ENCODE peak calls at places on chromosomes 4 and X, in four cellular contexts. One of them, this sample, is unnamed.

GRCh38 chr4:3352505-3352904 is 59.7 kb downstream of the RGS12 start:
- DNase-seq in thoracic aorta: no peak
- DNase-seq in BE2C: no peak
- DNase-seq in CD8-positive, alpha-beta T cell: no peak
- DNase-seq in this sample: no peak

GRCh38 chrX:10619311-10620015 is 922 bp downstream of the MID1 start:
- DNase-seq in thoracic aorta: no peak
- DNase-seq in CD8-positive, alpha-beta T cell: no peak
- DNase-seq in BE2C: no peak
- DNase-seq in this sample: no peak

GRCh38 chr4:127525585-127525984 is 107.2 kb upstream of the INTU start:
- DNase-seq in BE2C: no peak
- DNase-seq in CD8-positive, alpha-beta T cell: no peak
- DNase-seq in thoracic aorta: no peak
- DNase-seq in this sample: no peak

GRCh38 chr4:92270908-92271307 is 32.9 kb upstream of the GRID2 start:
- DNase-seq in CD8-positive, alpha-beta T cell: no peak
- DNase-seq in BE2C: no peak
- DNase-seq in thoracic aorta: no peak
- DNase-seq in this sample: no peak

GRCh38 chrX:460116-460515 is 73.4 kb upstream of the PPP2R3B start:
- DNase-seq in BE2C: no peak
- DNase-seq in CD8-positive, alpha-beta T cell: no peak
- DNase-seq in thoracic aorta: no peak
- DNase-seq in this sample: no peak

GRCh38 chr4:87032884-87033533 is 98.2 kb downstream of the AFF1 start:
- DNase-seq in thoracic aorta: no peak
- DNase-seq in BE2C: no peak
- DNase-seq in CD8-positive, alpha-beta T cell: no peak
- DNase-seq in this sample: no peak

GRCh38 chr4:177596035-177596434 is 153.8 kb upstream of the AGA start:
- DNase-seq in thoracic aorta: no peak
- DNase-seq in CD8-positive, alpha-beta T cell: no peak
- DNase-seq in BE2C: peak; percentile 76
- DNase-seq in this sample: no peak

GRCh38 chrX:46710425-46710824 is 48.5 kb downstream of the SLC9A7 start:
- DNase-seq in CD8-positive, alpha-beta T cell: no peak
- DNase-seq in thoracic aorta: no peak
- DNase-seq in BE2C: no peak
- DNase-seq in this sample: no peak

GRCh38 chrX:9539611-9540387 is 74.9 kb downstream of the TBL1X start:
- DNase-seq in thoracic aorta: no peak
- DNase-seq in CD8-positive, alpha-beta T cell: peak; percentile 24
- DNase-seq in BE2C: no peak
- DNase-seq in this sample: no peak

GRCh38 chrX:46209768-46210167 is 335.5 kb downstream of the ZNF674 start:
- DNase-seq in thoracic aorta: no peak
- DNase-seq in CD8-positive, alpha-beta T cell: no peak
- DNase-seq in BE2C: no peak
- DNase-seq in this sample: no peak

GRCh38 chr4:19508442-19508841 is 743.3 kb upstream of the SLIT2 start:
- DNase-seq in BE2C: no peak
- DNase-seq in thoracic aorta: no peak
- DNase-seq in CD8-positive, alpha-beta T cell: no peak
- DNase-seq in this sample: no peak

GRCh38 chr4:23717528-23718248 is 172.2 kb downstream of the PPARGC1A start:
- DNase-seq in BE2C: peak; percentile 46
- DNase-seq in CD8-positive, alpha-beta T cell: no peak
- DNase-seq in thoracic aorta: no peak
- DNase-seq in this sample: no peak

GRCh38 chrX:78945186-78945912 is at the start of gene P2RY10:
- DNase-seq in BE2C: no peak
- DNase-seq in thoracic aorta: no peak
- DNase-seq in CD8-positive, alpha-beta T cell: peak; percentile 51
- DNase-seq in this sample: peak; percentile 70

GRCh38 chr4:23730998-23731397 is 158.8 kb downstream of the PPARGC1A start:
- DNase-seq in thoracic aorta: no peak
- DNase-seq in BE2C: no peak
- DNase-seq in CD8-positive, alpha-beta T cell: no peak
- DNase-seq in this sample: no peak

GRCh38 chrX:22526339-22526738 is 253.6 kb downstream of the CBLL2 start:
- DNase-seq in CD8-positive, alpha-beta T cell: no peak
- DNase-seq in thoracic aorta: no peak
- DNase-seq in BE2C: no peak
- DNase-seq in this sample: no peak

GRCh38 chrX:125439194-125439849 is 119.7 kb downstream of the TEX13C start:
- DNase-seq in thoracic aorta: no peak
- DNase-seq in BE2C: no peak
- DNase-seq in CD8-positive, alpha-beta T cell: no peak
- DNase-seq in this sample: no peak

GRCh38 chrX:17187301-17187836 is 187.6 kb upstream of the NHS start:
- DNase-seq in thoracic aorta: no peak
- DNase-seq in BE2C: no peak
- DNase-seq in CD8-positive, alpha-beta T cell: no peak
- DNase-seq in this sample: no peak

GRCh38 chrX:41718481-41719245 is 5.3 kb upstream of the GPR82 start:
- DNase-seq in BE2C: no peak
- DNase-seq in CD8-positive, alpha-beta T cell: no peak
- DNase-seq in thoracic aorta: no peak
- DNase-seq in this sample: no peak

GRCh38 chr4:47287735-47288134 is 175.8 kb downstream of the COMMD8 start:
- DNase-seq in CD8-positive, alpha-beta T cell: no peak
- DNase-seq in BE2C: no peak
- DNase-seq in thoracic aorta: no peak
- DNase-seq in this sample: no peak

GRCh38 chrX:109732319-109732779 is 708 bp downstream of the ACSL4 start:
- DNase-seq in thoracic aorta: no peak
- DNase-seq in CD8-positive, alpha-beta T cell: peak; percentile 22
- DNase-seq in BE2C: no peak
- DNase-seq in this sample: peak; percentile 22

GRCh38 chrX:8520791-8521190 is 56.2 kb downstream of the VCX3B start:
- DNase-seq in BE2C: no peak
- DNase-seq in CD8-positive, alpha-beta T cell: no peak
- DNase-seq in thoracic aorta: no peak
- DNase-seq in this sample: no peak

DNA sequence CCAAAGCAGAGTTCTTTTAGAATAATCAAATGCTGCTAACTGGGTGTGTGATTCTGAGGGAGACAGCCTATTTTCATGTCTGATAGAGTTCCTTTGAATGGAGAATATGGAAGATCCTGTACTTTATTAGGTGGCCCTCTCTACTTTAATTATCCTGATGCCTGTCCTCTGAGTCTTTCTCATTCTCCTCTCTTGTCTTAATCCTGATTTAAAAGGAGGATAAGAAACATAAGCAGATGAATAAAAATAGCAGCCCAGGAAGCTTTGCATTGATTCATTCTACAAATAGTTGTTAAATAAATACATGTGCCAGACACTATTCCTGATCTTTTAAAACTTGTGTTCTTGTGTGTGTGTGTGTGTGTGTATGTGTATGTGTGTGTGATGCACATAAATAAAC is 387.3 kb downstream of the SPRY1 start:
- DNase-seq in thoracic aorta: no peak
- DNase-seq in BE2C: no peak
- DNase-seq in CD8-positive, alpha-beta T cell: no peak
- DNase-seq in this sample: no peak
- H3K4me1 ChIP-seq in thoracic aorta: peaks cover 50% of the 10 kb centered on the region
- H3K4me1 ChIP-seq in BE2C: no peaks in the 10 kb centered on the region
- H3K4me1 ChIP-seq in CD8-positive, alpha-beta T cell: no peaks in the 10 kb centered on the region
- H3K4me1 ChIP-seq in this sample: no peaks in the 10 kb centered on the region

GRCh38 chr4:173528378-173529321 is 1.4 kb downstream of the HAND2 start:
- DNase-seq in CD8-positive, alpha-beta T cell: no peak
- DNase-seq in thoracic aorta: no peak
- DNase-seq in BE2C: peak; percentile 73
- DNase-seq in this sample: no peak
- H3K4me3 ChIP-seq in CD8-positive, alpha-beta T cell: no peak overlapping the region
- H3K4me3 ChIP-seq in thoracic aorta: peak overlapping the region; percentile 76
- H3K4me3 ChIP-seq in BE2C: peak overlapping the region; percentile 99
- H3K4me3 ChIP-seq in this sample: no peak overlapping the region

GRCh38 chr4:675036-675804 is 878 bp downstream of the MYL5 start:
- DNase-seq in CD8-positive, alpha-beta T cell: no peak
- DNase-seq in thoracic aorta: no peak
- DNase-seq in BE2C: peak; percentile 8
- DNase-seq in this sample: peak; percentile 48
- H3K4me1 ChIP-seq in CD8-positive, alpha-beta T cell: peaks cover 21% of the 10 kb centered on the region
- H3K4me1 ChIP-seq in thoracic aorta: peaks cover 17% of the 10 kb centered on the region
- H3K4me1 ChIP-seq in BE2C: peaks cover 2% of the 10 kb centered on the region
- H3K4me1 ChIP-seq in this sample: peaks cover 18% of the 10 kb centered on the region

DNA sequence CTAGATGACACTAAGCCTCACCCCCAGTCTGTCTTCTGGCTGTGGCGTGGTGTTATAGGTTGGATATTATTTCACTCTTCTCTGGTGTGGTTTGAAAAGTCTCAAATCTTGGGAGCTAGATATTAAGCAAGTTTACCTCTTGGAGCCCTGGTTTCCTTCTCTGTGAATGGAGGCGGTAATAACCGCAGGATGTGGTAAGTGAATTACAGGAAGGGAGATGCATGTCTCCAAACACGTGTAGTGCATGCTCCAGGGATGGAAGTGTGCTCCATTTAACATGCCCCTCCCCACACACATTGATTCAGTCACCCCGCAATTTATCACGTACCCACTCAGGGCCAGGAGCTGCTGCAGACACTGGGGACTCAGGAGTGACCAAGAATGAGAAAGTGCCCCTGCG is 4.9 kb downstream of the ZNF275 start:
- DNase-seq in BE2C: no peak
- DNase-seq in thoracic aorta: no peak
- DNase-seq in CD8-positive, alpha-beta T cell: no peak
- DNase-seq in this sample: no peak
- H3K4me3 ChIP-seq in BE2C: no peak overlapping the region
- H3K4me3 ChIP-seq in thoracic aorta: no peak overlapping the region
- H3K4me3 ChIP-seq in CD8-positive, alpha-beta T cell: no peak overlapping the region
- H3K4me3 ChIP-seq in this sample: no peak overlapping the region

GRCh38 chr4:8495803-8496202 is 55.2 kb downstream of the TRMT44 start:
- DNase-seq in CD8-positive, alpha-beta T cell: no peak
- DNase-seq in BE2C: peak; percentile 81
- DNase-seq in thoracic aorta: no peak
- DNase-seq in this sample: no peak

GRCh38 chr4:8494983-8495548 is 54.5 kb downstream of the TRMT44 start:
- DNase-seq in thoracic aorta: no peak
- DNase-seq in CD8-positive, alpha-beta T cell: no peak
- DNase-seq in BE2C: no peak
- DNase-seq in this sample: no peak

GRCh38 chr4:8500966-8501365 is 60.4 kb downstream of the TRMT44 start:
- DNase-seq in BE2C: no peak
- DNase-seq in CD8-positive, alpha-beta T cell: no peak
- DNase-seq in thoracic aorta: no peak
- DNase-seq in this sample: no peak

GRCh38 chr4:8494218-8494617 is 53.6 kb downstream of the TRMT44 start:
- DNase-seq in CD8-positive, alpha-beta T cell: no peak
- DNase-seq in thoracic aorta: no peak
- DNase-seq in BE2C: no peak
- DNase-seq in this sample: no peak

GRCh38 chr4:8497762-8498161 is 57.2 kb downstream of the TRMT44 start:
- DNase-seq in CD8-positive, alpha-beta T cell: no peak
- DNase-seq in BE2C: no peak
- DNase-seq in thoracic aorta: no peak
- DNase-seq in this sample: no peak
- H3K4me1 ChIP-seq in CD8-positive, alpha-beta T cell: no peaks in the 10 kb centered on the region
- H3K4me1 ChIP-seq in BE2C: no peaks in the 10 kb centered on the region
- H3K4me1 ChIP-seq in thoracic aorta: peaks cover 6% of the 10 kb centered on the region
- H3K4me1 ChIP-seq in this sample: no peaks in the 10 kb centered on the region

GRCh38 chrX:40083979-40084359 is 13.8 kb downstream of the BCOR start:
- DNase-seq in BE2C: no peak
- DNase-seq in CD8-positive, alpha-beta T cell: no peak
- DNase-seq in thoracic aorta: no peak
- DNase-seq in this sample: no peak

GRCh38 chrX:40085086-40085551 is 12.6 kb downstream of the BCOR start:
- DNase-seq in BE2C: no peak
- DNase-seq in thoracic aorta: no peak
- DNase-seq in CD8-positive, alpha-beta T cell: no peak
- DNase-seq in this sample: no peak

GRCh38 chrX:40086569-40087335 is 11.0 kb downstream of the BCOR start:
- DNase-seq in CD8-positive, alpha-beta T cell: no peak
- DNase-seq in BE2C: no peak
- DNase-seq in thoracic aorta: no peak
- DNase-seq in this sample: no peak

GRCh38 chrX:40084471-40084870 is 13.3 kb downstream of the BCOR start:
- DNase-seq in BE2C: no peak
- DNase-seq in thoracic aorta: no peak
- DNase-seq in CD8-positive, alpha-beta T cell: no peak
- DNase-seq in this sample: no peak

DNA sequence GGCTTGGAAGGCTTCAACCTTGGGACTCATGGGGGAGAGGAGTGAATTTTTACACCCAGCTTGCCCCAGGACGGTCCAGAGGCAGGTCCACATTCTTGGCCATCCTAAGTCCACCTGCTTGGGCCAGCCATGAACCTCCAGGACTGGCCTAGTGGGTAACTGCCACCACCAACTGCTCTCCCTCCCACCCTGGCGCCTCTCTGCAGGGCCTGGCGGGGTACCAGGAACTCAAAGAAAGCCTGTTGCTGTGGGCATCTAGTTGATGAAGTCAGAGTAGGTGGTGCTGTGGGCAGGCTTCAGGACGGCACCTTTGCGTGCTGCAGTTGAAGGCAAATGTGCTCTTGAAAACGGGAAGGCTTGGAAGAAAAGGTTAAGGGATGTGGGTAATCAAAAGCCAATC is 12.0 kb downstream of the BCOR start:
- DNase-seq in thoracic aorta: no peak
- DNase-seq in BE2C: no peak
- DNase-seq in CD8-positive, alpha-beta T cell: no peak
- DNase-seq in this sample: no peak
- H3K4me3 ChIP-seq in thoracic aorta: peak overlapping the region; percentile 71
- H3K4me3 ChIP-seq in BE2C: no peak overlapping the region
- H3K4me3 ChIP-seq in CD8-positive, alpha-beta T cell: no peak overlapping the region
- H3K4me3 ChIP-seq in this sample: no peak overlapping the region

This sample was measured in CD4-positive, alpha-beta memory T cell.